ENCODE peak calls at places on chromosomes 16 and 17, in nine cellular contexts. One of them, this sample, is unnamed.

GRCh38 chr17:38572665-38573365 is 32.9 kb downstream of the SRCIN1 start:
- DNase-seq in naive B cell: no peak
- DNase-seq in fibroblast of pulmonary artery: no peak
- DNase-seq in A549: peak
- DNase-seq in omental fat pad: no peak
- DNase-seq in nucleus accumbens: peak
- DNase-seq in dermis blood vessel endothelial cell: no peak
- DNase-seq in left lung: no peak
- DNase-seq in NCI-H1105 treated with DMSO at 0.1 percent for 48 hours: peak
- DNase-seq in this sample: no peak

GRCh38 chr16:84294196-84295142 is at the start of gene WFDC1:
- DNase-seq in left lung: no peak
- DNase-seq in NCI-H1105 treated with DMSO at 0.1 percent for 48 hours: no peak
- DNase-seq in A549: no peak
- DNase-seq in nucleus accumbens: peak
- DNase-seq in naive B cell: no peak
- DNase-seq in omental fat pad: no peak
- DNase-seq in dermis blood vessel endothelial cell: peak
- DNase-seq in fibroblast of pulmonary artery: peak
- DNase-seq in this sample: peak

GRCh38 chr17:80260791-80261158 is at the start of gene RNF213:
- DNase-seq in fibroblast of pulmonary artery: peak
- DNase-seq in naive B cell: peak
- DNase-seq in A549: peak
- DNase-seq in dermis blood vessel endothelial cell: peak
- DNase-seq in nucleus accumbens: no peak
- DNase-seq in omental fat pad: no peak
- DNase-seq in NCI-H1105 treated with DMSO at 0.1 percent for 48 hours: peak
- DNase-seq in left lung: peak
- DNase-seq in this sample: peak

GRCh38 chr17:29073045-29073444 is 30.1 kb downstream of the PIPOX start:
- DNase-seq in fibroblast of pulmonary artery: no peak
- DNase-seq in omental fat pad: no peak
- DNase-seq in left lung: no peak
- DNase-seq in NCI-H1105 treated with DMSO at 0.1 percent for 48 hours: no peak
- DNase-seq in dermis blood vessel endothelial cell: no peak
- DNase-seq in naive B cell: no peak
- DNase-seq in nucleus accumbens: no peak
- DNase-seq in A549: no peak
- DNase-seq in this sample: no peak

GRCh38 chr17:4520060-4520880 is 21.6 kb downstream of the SPNS2 start:
- DNase-seq in dermis blood vessel endothelial cell: no peak
- DNase-seq in omental fat pad: no peak
- DNase-seq in A549: no peak
- DNase-seq in fibroblast of pulmonary artery: no peak
- DNase-seq in NCI-H1105 treated with DMSO at 0.1 percent for 48 hours: no peak
- DNase-seq in nucleus accumbens: no peak
- DNase-seq in left lung: no peak
- DNase-seq in naive B cell: no peak
- DNase-seq in this sample: no peak

GRCh38 chr17:74919440-74920305 is 3.4 kb downstream of the USH1G start:
- DNase-seq in nucleus accumbens: no peak
- DNase-seq in naive B cell: no peak
- DNase-seq in NCI-H1105 treated with DMSO at 0.1 percent for 48 hours: no peak
- DNase-seq in left lung: no peak
- DNase-seq in dermis blood vessel endothelial cell: peak
- DNase-seq in omental fat pad: no peak
- DNase-seq in A549: peak
- DNase-seq in fibroblast of pulmonary artery: no peak
- DNase-seq in this sample: no peak

GRCh38 chr17:45974916-45975630 is 24.0 kb upstream of the STH start:
- DNase-seq in nucleus accumbens: no peak
- DNase-seq in fibroblast of pulmonary artery: no peak
- DNase-seq in left lung: no peak
- DNase-seq in NCI-H1105 treated with DMSO at 0.1 percent for 48 hours: no peak
- DNase-seq in omental fat pad: no peak
- DNase-seq in naive B cell: peak
- DNase-seq in dermis blood vessel endothelial cell: no peak
- DNase-seq in A549: no peak
- DNase-seq in this sample: no peak

GRCh38 chr17:39213852-39214251 is 11.9 kb downstream of the STAC2 start:
- DNase-seq in A549: peak
- DNase-seq in fibroblast of pulmonary artery: no peak
- DNase-seq in dermis blood vessel endothelial cell: peak
- DNase-seq in omental fat pad: no peak
- DNase-seq in nucleus accumbens: no peak
- DNase-seq in naive B cell: no peak
- DNase-seq in left lung: peak
- DNase-seq in NCI-H1105 treated with DMSO at 0.1 percent for 48 hours: no peak
- DNase-seq in this sample: no peak

GRCh38 chr16:77723108-77723514 is 797 bp downstream of the NUDT7 start:
- DNase-seq in fibroblast of pulmonary artery: peak
- DNase-seq in dermis blood vessel endothelial cell: peak
- DNase-seq in naive B cell: peak
- DNase-seq in left lung: peak
- DNase-seq in NCI-H1105 treated with DMSO at 0.1 percent for 48 hours: no peak
- DNase-seq in omental fat pad: no peak
- DNase-seq in nucleus accumbens: peak
- DNase-seq in A549: no peak
- DNase-seq in this sample: no peak

GRCh38 chr17:8912060-8912981 is 44.8 kb upstream of the PIK3R6 start:
- DNase-seq in NCI-H1105 treated with DMSO at 0.1 percent for 48 hours: no peak
- DNase-seq in A549: no peak
- DNase-seq in omental fat pad: no peak
- DNase-seq in fibroblast of pulmonary artery: no peak
- DNase-seq in dermis blood vessel endothelial cell: no peak
- DNase-seq in nucleus accumbens: no peak
- DNase-seq in naive B cell: peak
- DNase-seq in left lung: no peak
- DNase-seq in this sample: no peak